ENCODE peak calls at places on chromosomes 4 and X, in four cellular contexts. V, O, W and E are unnamed samples.
A peak's percentile ranks its signal among the peaks of the same experiment; 100 is the strongest.

GRCh38 chr4:110970642-110971041 is 347.8 kb upstream of the PITX2 start:
- DNase-seq in V (peak; percentile 48), O (peak; percentile 5), W (peak; percentile 70), E (peak; percentile 22)

GRCh38 chr4:184473515-184474260 is 662 bp downstream of the IRF2 start:
- DNase-seq in W (peak; percentile 64), O (peak; percentile 32), V (peak; percentile 75), E (peak; percentile 90)

GRCh38 chr4:14592950-14593349 is 409.3 kb upstream of the CPEB2 start:
- DNase-seq in O (no peak), W (no peak), V (no peak), E (no peak)

GRCh38 chrX:82666355-82666754 is 841.7 kb upstream of the POU3F4 start:
- DNase-seq in W (no peak), V (no peak), O (no peak), E (no peak)

GRCh38 chr4:145755802-145756201 is 75.9 kb downstream of the C4orf51 start:
- DNase-seq in W (no peak), V (no peak), O (peak; percentile 40), E (no peak)

GRCh38 chrX:16023790-16024734 is 99.3 kb upstream of the GRPR start:
- DNase-seq in O (peak; percentile 67), V (no peak), W (no peak), E (no peak)

GRCh38 chr4:136651932-136652331 is 880.4 kb downstream of the PCDH18 start:
- DNase-seq in O (no peak), V (no peak), W (no peak), E (no peak)

GRCh38 chr4:90118547-90119211 is 8.5 kb upstream of the CCSER1 start:
- DNase-seq in W (no peak), V (peak; percentile 20), O (no peak), E (no peak)

DNA sequence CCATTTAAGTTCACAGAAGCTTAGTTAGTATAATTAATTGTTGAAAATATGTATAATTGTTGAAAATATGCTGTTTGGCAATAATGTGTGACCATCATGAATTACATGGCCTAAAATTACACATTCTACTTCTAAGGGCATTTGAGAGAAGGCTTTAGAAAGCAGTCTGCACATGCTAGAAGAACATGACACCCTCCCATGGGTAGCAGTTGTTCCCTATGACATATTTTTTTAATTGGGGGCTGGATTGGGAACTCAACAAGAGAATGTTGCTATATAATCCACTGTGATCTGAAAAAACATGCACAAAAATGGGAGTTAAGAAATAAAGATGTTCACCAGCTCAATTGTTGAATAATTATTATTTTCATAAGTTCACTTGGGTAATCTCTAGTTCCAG is 331.4 kb downstream of the ARHGAP24 start:
- DNase-seq in V (no peak), O (no peak), W (no peak), E (no peak)
- H3K79me2 ChIP-seq in V (no peaks in the 10 kb centered on the region), O (no peaks in the 10 kb centered on the region), W (no peaks in the 10 kb centered on the region), E (peaks cover 64% of the 10 kb centered on the region)

DNA sequence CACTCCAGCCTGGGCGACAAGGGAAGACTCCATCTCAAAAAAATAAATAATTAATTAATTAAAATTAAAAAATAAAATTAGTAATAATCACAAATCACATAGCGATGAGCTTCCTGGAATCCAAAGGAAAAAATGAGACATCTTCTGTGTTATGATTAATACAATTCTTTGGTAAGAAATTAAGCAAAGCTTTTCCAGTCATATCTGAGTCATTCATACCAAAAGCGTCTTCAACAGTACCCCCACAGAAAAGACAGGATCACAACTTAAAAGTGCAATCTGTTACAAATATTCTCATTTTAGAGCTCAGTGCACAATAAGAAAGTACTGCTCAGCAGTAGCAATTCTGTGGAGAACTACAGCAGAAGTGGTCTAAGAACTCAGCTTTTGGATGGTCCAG is 168.5 kb upstream of the MXRA5 start:
- DNase-seq in V (no peak), W (no peak), O (peak; percentile 50), E (no peak)
- H3K79me2 ChIP-seq in V (no peaks in the 10 kb centered on the region), W (no peaks in the 10 kb centered on the region), O (no peaks in the 10 kb centered on the region), E (no peaks in the 10 kb centered on the region)

GRCh38 chr4:77762531-77762930 is 56.6 kb downstream of the CNOT6L start:
- DNase-seq in W (no peak), O (no peak), V (no peak), E (no peak)

GRCh38 chr4:77771566-77771965 is 47.6 kb downstream of the CNOT6L start:
- DNase-seq in O (no peak), V (no peak), W (no peak), E (no peak)

GRCh38 chr4:77761595-77761994 is 57.6 kb downstream of the CNOT6L start:
- DNase-seq in W (no peak), V (no peak), O (no peak), E (no peak)

GRCh38 chr4:77765720-77766119 is 53.4 kb downstream of the CNOT6L start:
- DNase-seq in V (no peak), W (no peak), O (no peak), E (no peak)
- H3K79me2 ChIP-seq in V (peaks cover 93% of the 10 kb centered on the region), W (no peaks in the 10 kb centered on the region), O (no peaks in the 10 kb centered on the region), E (no peaks in the 10 kb centered on the region)

GRCh38 chr4:24529555-24529954 is 54.8 kb downstream of the DHX15 start:
- DNase-seq in W (no peak), O (no peak), V (peak; percentile 87), E (no peak)
- H3K79me2 ChIP-seq in W (peaks cover 35% of the 10 kb centered on the region), O (peaks cover 62% of the 10 kb centered on the region), V (peaks cover 69% of the 10 kb centered on the region), E (peaks cover 53% of the 10 kb centered on the region)

GRCh38 chrX:41868392-41868977 is 54.9 kb downstream of the CASK start:
- DNase-seq in O (no peak), W (no peak), V (no peak), E (no peak)

GRCh38 chrX:41858161-41858775 is 65.1 kb downstream of the CASK start:
- DNase-seq in W (no peak), O (no peak), V (no peak), E (peak; percentile 50)

GRCh38 chrX:41863343-41864203 is 59.8 kb downstream of the CASK start:
- DNase-seq in O (no peak), W (no peak), V (no peak), E (no peak)

GRCh38 chrX:41857670-41858069 is 65.7 kb downstream of the CASK start:
- DNase-seq in V (no peak), O (no peak), W (no peak), E (no peak)

DNA sequence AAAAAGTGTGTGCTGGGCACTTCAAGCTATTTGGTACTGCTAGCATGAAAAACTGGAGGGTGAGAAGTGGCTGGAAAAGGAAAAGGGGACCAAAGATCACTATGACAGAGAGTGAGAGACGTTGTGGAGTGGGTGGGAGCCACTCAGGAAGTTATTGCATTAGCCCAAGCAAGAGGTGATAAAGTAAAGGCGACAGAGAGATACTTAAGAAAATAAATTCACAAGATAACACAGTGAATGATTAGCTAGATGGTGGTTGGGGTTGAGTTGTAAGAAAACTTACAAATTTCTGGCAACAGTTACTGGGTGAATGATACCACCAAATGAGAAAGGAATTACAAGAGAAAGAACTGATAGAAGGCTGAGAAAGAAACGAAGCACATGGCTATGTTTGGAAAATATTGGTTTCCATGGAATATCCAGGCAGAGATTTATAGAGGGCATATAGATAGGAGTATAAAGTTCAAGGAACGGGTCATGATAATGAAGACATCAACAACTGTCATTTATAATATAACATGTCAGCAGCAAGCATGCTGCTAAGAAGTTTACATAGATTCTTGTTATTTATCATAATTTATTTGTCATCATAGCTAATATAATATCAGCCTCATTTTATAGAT is 60.7 kb downstream of the CASK start:
- DNase-seq in O (no peak), W (peak; percentile 5), V (no peak), E (no peak)
- H3K79me2 ChIP-seq in O (peaks cover 24% of the 10 kb centered on the region), W (peaks cover 96% of the 10 kb centered on the region), V (peaks cover 16% of the 10 kb centered on the region), E (peaks cover 7% of the 10 kb centered on the region)

DNA sequence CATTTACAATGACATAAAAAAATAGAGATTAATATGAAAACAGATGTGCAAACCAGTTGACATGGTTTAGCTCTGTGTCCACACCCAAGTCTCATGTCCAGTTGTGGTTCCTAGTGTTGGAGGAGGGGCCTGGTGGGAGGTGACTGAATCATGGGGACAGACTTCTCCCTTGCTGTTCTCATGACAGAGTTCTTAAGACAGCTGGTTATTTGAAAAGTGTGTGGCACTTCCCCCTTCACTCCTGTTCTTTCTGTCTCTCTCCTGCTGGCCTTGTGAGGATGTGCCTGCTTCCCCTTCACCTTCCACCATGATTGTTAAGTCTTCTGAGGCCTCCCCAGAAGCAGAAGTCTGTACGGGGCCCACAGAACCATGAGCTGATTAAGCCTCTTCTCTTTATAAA is 23.8 kb downstream of the CNOT6L start:
- DNase-seq in W (no peak), O (no peak), V (no peak), E (no peak)
- H3K79me2 ChIP-seq in W (peaks cover 99% of the 10 kb centered on the region), O (peaks cover 62% of the 10 kb centered on the region), V (peaks cover 100% of the 10 kb centered on the region), E (peaks cover 61% of the 10 kb centered on the region)

GRCh38 chrX:19855700-19856381 is 31.6 kb downstream of the SH3KBP1 start:
- DNase-seq in W (no peak), O (peak; percentile 70), V (peak; percentile 21), E (no peak)
- H3K79me2 ChIP-seq in W (no peaks in the 10 kb centered on the region), O (no peaks in the 10 kb centered on the region), V (peaks cover 12% of the 10 kb centered on the region), E (no peaks in the 10 kb centered on the region)

DNA sequence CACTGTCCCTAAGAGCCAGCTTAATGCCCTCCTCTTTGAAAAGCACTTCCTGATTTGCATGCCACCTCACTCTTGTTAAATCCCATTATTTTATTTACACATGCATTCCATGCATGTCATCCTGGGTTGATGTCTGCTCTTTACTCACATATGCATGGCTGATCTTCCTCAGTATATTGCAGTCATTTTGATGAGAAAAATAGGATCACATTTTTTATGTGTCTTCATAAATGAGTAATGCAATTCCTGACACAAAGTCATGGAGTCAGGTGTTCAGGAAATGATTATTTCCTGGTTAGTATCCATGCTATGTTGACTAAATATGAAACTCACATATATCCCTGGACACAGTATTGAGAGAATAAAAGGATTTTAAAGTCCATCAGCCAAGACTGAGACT is 204.7 kb downstream of the SLIT2 start:
- DNase-seq in O (no peak), V (no peak), W (no peak), E (no peak)
- H3K79me2 ChIP-seq in O (no peaks in the 10 kb centered on the region), V (no peaks in the 10 kb centered on the region), W (peaks cover 3% of the 10 kb centered on the region), E (peaks cover 17% of the 10 kb centered on the region)

GRCh38 chrX:7139202-7140081 is 8.1 kb upstream of the STS start:
- DNase-seq in O (peak; percentile 77), W (no peak), V (no peak), E (peak; percentile 79)

GRCh38 chrX:7144126-7144525 is 3.4 kb upstream of the STS start:
- DNase-seq in W (no peak), V (no peak), O (no peak), E (no peak)

GRCh38 chrX:7145454-7145853 is 2.1 kb upstream of the STS start:
- DNase-seq in V (no peak), O (no peak), W (no peak), E (no peak)

GRCh38 chrX:7146026-7146702 is 1.3 kb upstream of the STS start:
- DNase-seq in O (no peak), V (no peak), W (no peak), E (no peak)

GRCh38 chrX:7143076-7143475 is 4.4 kb upstream of the STS start:
- DNase-seq in W (no peak), V (no peak), O (no peak), E (no peak)
- H3K79me2 ChIP-seq in W (peaks cover 11% of the 10 kb centered on the region), V (peaks cover 41% of the 10 kb centered on the region), O (peaks cover 24% of the 10 kb centered on the region), E (peaks cover 56% of the 10 kb centered on the region)

GRCh38 chrX:96683997-96684338 is 674 bp upstream of the DIAPH2 start:
- DNase-seq in V (no peak), W (peak; percentile 65), O (no peak), E (no peak)
- H3K79me2 ChIP-seq in V (peaks cover 19% of the 10 kb centered on the region), W (peaks cover 27% of the 10 kb centered on the region), O (peaks cover 4% of the 10 kb centered on the region), E (peaks cover 14% of the 10 kb centered on the region)